ENCODE peak calls at places on chromosomes 12 and 14, in four cellular contexts. S is GM12878, Q is K562, V is GM12891. D is an unnamed sample.
A peak's percentile ranks its signal among the peaks of the same experiment; 100 is the strongest.

GRCh38 chr14:57983235-57983634 is 117.3 kb upstream of the SLC35F4 start:
- DNase-seq in S (no peak), Q (no peak), V (no peak), D (no peak)

GRCh38 chr14:34971801-34972200 is 11.0 kb upstream of the SRP54 start:
- DNase-seq in Q (no peak), S (no peak), V (no peak), D (no peak)

GRCh38 chr12:96237465-96238077 is 43.4 kb downstream of the ELK3 start:
- DNase-seq in S (no peak), Q (no peak), V (no peak), D (peak; percentile 58)

GRCh38 chr14:64951291-64951690 is 8.7 kb upstream of the GPX2 start:
- DNase-seq in Q (no peak), V (no peak), S (no peak), D (no peak)

GRCh38 chr12:94793191-94793595 is 142.8 kb upstream of the TMCC3 start:
- DNase-seq in Q (no peak), S (no peak), V (no peak), D (no peak)

GRCh38 chr14:69429643-69430042 is 31.2 kb downstream of the SLC39A9 start:
- DNase-seq in S (no peak), V (no peak), Q (no peak), D (no peak)

GRCh38 chr12:124385219-124385969 is 90.5 kb downstream of the RFLNA start:
- DNase-seq in Q (no peak), V (no peak), S (no peak), D (no peak)

GRCh38 chr14:65502676-65503124 is 90.2 kb downstream of the FUT8 start:
- DNase-seq in V (no peak), Q (no peak), S (peak; percentile 62), D (no peak)

GRCh38 chr14:100785338-100785615 is 40.6 kb upstream of the MEG3 start:
- DNase-seq in V (no peak), S (no peak), Q (no peak), D (no peak)

GRCh38 chr12:46379352-46379751 is 6.8 kb upstream of the SLC38A2 start:
- DNase-seq in S (no peak), Q (no peak), V (no peak), D (no peak)

GRCh38 chr14:31858868-31859267 is 218.2 kb upstream of the ARHGAP5 start:
- DNase-seq in V (no peak), S (no peak), Q (no peak), D (no peak)

GRCh38 chr14:99724939-99725773 is 41.1 kb downstream of the CYP46A1 start:
- DNase-seq in Q (no peak), V (no peak), S (no peak), D (no peak)

DNA sequence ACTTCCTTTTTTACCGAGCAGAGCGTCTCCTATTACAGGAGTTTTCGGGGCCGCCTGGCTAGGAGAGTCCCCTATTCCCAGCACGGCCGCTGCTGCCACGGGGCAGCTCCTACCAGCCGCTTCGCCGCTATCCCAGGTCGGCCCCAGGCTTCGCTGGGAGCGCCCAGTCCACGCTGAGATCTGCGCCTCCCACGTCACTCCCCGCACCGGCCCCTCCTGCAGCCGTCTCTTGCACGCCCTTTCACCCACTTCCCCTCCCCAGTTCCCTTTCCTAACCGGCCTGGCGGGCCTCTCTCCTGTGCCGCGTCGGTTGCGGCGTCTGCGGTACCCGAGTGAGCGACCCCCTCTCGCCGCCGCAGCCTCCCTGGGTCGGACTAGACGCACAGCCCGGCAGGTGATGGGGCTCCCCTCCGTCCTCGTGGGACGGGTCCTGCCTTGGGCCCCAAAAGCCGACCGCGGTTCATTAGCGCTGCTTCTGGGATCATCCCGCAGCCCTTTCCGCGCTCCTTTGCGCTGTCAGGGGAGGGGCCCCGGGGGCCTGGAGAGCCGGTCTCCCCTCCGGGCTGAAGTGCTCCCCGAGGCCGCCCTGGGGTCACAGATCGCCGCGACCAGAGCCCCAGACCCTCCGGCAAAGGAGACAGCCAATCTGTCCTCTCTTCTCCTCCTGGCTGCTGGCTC is 1318.4 kb downstream of the TMEM121 start:
- DNase-seq in V (no peak), Q (no peak), S (no peak), D (peak; percentile 76)
- TF ChIP-seq SPI1 in V (peak; percentile 87), Q (peak; percentile 35), S (peak; percentile 92), D (peak; percentile 97)

GRCh38 chr12:77725611-77726010 is 105.1 kb upstream of the NAV3 start:
- DNase-seq in Q (no peak), S (no peak), V (no peak), D (no peak)

GRCh38 chr12:77728018-77728417 is 102.7 kb upstream of the NAV3 start:
- DNase-seq in V (no peak), S (no peak), Q (no peak), D (no peak)

GRCh38 chr12:77724367-77724957 is 106.2 kb upstream of the NAV3 start:
- DNase-seq in S (no peak), Q (no peak), V (no peak), D (no peak)

GRCh38 chr12:77723308-77723707 is 107.4 kb upstream of the NAV3 start:
- DNase-seq in V (no peak), S (no peak), Q (no peak), D (no peak)

GRCh38 chr12:77727442-77728001 is 103.2 kb upstream of the NAV3 start:
- DNase-seq in S (no peak), V (no peak), Q (no peak), D (no peak)
- TF ChIP-seq SPI1 in S (no peak), V (no peak), Q (no peak), D (no peak)

DNA sequence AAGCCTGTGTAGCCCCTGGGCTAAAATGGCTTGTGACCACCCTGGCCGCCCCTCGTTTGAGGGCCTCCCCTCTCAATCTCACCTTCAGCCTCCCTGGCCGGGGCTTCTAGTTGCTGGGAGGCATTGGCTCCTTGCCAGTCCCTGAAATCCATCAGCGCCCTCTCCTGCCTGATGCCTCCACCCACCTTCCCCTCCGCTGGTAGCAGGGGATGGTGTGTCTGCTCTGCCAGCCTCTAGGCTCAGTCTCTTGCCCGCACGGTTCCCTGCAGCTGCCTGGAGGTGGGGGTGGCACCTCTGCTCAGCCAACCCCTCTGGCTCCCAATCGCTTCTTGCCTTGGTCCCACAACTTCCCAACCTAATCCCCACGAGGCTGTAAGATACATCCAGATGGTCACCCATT is 167.9 kb downstream of the PHETA1 start:
- DNase-seq in S (no peak), V (no peak), Q (no peak), D (no peak)
- TF ChIP-seq SPI1 in S (no peak), V (no peak), Q (no peak), D (no peak)

DNA sequence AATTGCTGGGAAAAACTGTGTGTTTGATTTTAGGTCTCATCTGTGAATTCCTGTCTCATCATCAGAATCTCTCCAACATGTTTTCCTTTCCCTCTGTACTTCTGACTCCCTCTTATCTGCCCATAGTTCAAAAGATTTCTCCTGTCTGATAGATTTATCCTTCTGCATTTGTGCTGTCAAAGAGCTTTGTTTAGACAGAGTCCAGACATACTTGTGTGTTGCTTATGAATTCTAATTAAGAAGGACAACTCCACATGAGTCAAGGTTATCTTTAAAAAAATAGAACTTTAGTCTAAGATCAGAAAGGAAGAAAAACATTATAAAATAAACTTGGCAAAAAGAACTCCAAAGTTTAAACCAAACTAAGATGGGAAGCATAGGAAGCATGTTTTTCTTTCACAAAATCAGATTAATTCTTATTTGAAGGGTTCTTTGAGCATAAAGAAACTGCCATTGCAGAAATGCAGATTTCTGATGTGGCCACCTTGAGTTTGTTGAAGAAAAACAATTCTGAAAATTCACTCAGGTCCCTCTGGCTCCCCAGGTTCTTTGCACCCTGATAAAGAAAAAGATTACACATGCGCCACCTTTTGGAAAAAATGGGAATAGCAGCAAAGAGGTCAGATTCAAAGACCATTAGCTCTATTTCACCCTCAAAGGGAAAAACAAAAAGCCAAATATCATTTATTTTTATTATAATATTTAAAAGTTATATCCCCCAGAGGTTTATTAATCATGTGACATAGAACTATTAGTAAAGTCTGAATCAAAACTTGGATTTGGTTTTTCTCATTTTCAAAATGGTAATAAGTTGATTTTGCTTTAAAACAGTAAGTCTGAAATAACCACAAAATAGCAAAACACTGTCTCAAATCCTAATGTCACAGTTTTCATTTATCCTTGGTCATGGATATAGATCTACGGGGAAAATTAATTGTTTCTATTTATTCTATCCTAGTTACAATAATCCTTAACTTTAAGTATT is 143.7 kb upstream of the DCN start:
- DNase-seq in V (peak; percentile 1), S (no peak), Q (peak; percentile 65), D (no peak)
- TF ChIP-seq SPI1 in V (no peak), S (no peak), Q (no peak), D (no peak)

DNA sequence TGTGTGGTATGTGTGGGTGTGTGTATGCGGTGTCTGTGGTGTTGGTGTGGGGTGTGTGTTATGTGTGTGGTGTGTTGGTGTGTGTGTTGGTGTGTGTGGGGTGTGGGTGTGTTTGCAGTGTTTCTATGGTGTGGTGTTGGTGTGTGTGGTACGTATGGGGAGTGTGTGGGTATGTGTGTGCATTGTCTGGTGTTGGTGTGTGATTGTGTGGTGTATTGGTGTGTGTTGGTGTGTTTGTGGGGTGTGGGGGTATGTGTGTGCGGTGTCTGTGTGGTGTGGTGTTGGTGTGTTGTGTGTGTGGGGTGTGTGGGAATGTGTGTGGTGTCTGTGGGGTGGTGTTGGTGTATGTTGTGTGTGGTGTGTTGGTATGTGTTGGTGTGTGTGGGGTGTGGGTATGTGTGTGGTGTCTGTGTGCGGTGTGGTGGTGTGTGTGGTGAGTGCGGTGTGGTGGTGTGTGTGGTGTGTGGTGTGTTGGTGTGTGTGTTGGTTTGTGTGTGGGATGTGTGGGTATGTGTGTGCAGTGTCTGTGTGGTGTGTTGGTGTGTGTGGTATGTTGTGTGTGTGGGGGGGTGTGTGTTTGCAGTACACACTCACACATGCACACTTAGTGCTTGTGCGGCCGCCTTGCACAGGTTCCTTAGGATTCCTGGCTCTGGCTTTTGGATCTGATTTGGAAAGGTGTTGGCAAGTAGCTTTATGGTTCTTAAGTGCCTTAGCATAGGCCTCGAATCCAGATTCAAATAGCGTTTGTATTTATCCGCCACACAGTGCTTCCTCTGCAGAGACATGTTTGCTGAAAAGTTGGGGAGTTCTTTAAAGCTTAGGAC is 16.4 kb downstream of the MLXIP start:
- DNase-seq in S (no peak), V (no peak), Q (peak; percentile 60), D (no peak)
- TF ChIP-seq SPI1 in S (no peak), V (no peak), Q (no peak), D (no peak)

DNA sequence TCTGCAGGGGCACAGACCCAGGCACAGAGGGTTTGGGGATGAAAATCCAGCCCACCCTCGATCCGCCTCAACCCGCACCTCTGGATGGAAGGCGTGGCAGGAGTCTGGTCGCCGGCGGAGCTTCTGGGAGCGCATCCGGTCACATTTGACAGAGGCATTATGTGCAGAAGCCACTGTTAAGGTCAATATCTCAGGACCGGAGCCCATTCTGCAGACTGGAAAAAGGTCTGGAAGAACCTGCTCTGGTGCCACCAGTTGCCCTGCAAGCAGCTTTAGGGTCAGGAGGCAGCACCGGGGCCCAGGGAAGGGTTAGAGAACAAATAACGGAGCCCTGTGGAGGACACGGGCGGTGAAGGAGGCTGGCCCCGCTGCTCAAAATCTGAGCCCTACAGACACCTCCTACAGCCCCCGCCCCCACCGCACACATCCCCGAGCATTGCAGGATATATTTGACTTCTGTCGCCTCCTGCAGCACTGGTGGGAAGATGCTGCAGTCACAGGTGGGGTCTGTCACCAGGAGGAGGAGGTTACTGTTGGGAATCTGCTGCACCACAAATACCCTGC is 25.1 kb upstream of the LRTM2 start:
- DNase-seq in Q (no peak), V (no peak), S (no peak), D (no peak)
- TF ChIP-seq SPI1 in Q (no peak), V (no peak), S (no peak), D (no peak)

GRCh38 chr12:18612971-18613370 is 124.8 kb downstream of the PLCZ1 start:
- DNase-seq in S (no peak), V (no peak), Q (no peak), D (no peak)
- TF ChIP-seq SPI1 in S (no peak), V (no peak), Q (no peak), D (no peak)

D was measured in HL-60.